ENCODE peak calls at places on chromosomes 6 and 20, in five cellular contexts. G is colonic mucosa; K is CD4-positive, alpha-beta T cell; L is aorta; Z is Peyer's patch. P is an unnamed sample.

GRCh38 chr6:28615955-28616747 is 90.5 kb downstream of the GPX5 start:
- DNase-seq in G (no peak), K (no peak), L (no peak), Z (no peak), P (no peak)

GRCh38 chr20:51749674-51750036 is 18.5 kb downstream of the ATP9A start:
- DNase-seq in G (no peak), K (no peak), L (no peak), Z (no peak), P (no peak)

GRCh38 chr6:150741633-150742200 is 123.8 kb upstream of the MTHFD1L start:
- DNase-seq in G (no peak), K (no peak), L (no peak), Z (no peak), P (no peak)

GRCh38 chr6:163338671-163339405 is 75.7 kb upstream of the QKI start:
- DNase-seq in G (no peak), K (no peak), L (no peak), Z (no peak), P (no peak)

GRCh38 chr6:127186889-127187288 is 68.4 kb downstream of the RSPO3 start:
- DNase-seq in G (peak; percentile 64), K (peak; percentile 14), L (peak; percentile 67), Z (peak; percentile 59), P (peak; percentile 22)

GRCh38 chr20:13610205-13610604 is 28.5 kb downstream of the TASP1 start:
- DNase-seq in G (no peak), K (no peak), L (no peak), Z (no peak), P (no peak)

GRCh38 chr6:131825946-131826345 is 18.1 kb downstream of the ENPP1 start:
- DNase-seq in G (no peak), K (no peak), L (no peak), Z (no peak), P (no peak)

GRCh38 chr6:93654548-93654947 is 235.2 kb upstream of the EPHA7 start:
- DNase-seq in G (no peak), K (no peak), L (no peak), Z (no peak), P (no peak)

GRCh38 chr6:137749595-137750215 is 117.4 kb upstream of the TNFAIP3 start:
- DNase-seq in G (no peak), K (no peak), L (no peak), Z (no peak), P (no peak)

GRCh38 chr6:146968041-146968760 is 236.0 kb upstream of the STXBP5 start:
- DNase-seq in G (no peak), K (no peak), L (no peak), Z (no peak), P (no peak)

GRCh38 chr6:91437295-91437694 is 850.4 kb upstream of the MAP3K7 start:
- DNase-seq in G (no peak), K (no peak), L (no peak), Z (no peak), P (no peak)

GRCh38 chr6:24492475-24492874 is 2.3 kb upstream of the ALDH5A1 start:
- DNase-seq in G (peak; percentile 32), K (no peak), L (no peak), Z (no peak), P (no peak)

GRCh38 chr20:39089797-39090196 is 127.7 kb downstream of the DHX35 start:
- DNase-seq in G (no peak), K (no peak), L (no peak), Z (no peak), P (no peak)

GRCh38 chr6:6891949-6892461 is 215.8 kb upstream of the RREB1 start:
- DNase-seq in G (no peak), K (no peak), L (no peak), Z (no peak), P (no peak)

GRCh38 chr6:153048631-153049030 is 46.1 kb upstream of the MTRF1L start:
- DNase-seq in G (no peak), K (no peak), L (no peak), Z (no peak), P (no peak)

GRCh38 chr6:11009353-11009752 is 34.8 kb downstream of the ELOVL2 start:
- DNase-seq in G (no peak), K (no peak), L (no peak), Z (no peak), P (no peak)

GRCh38 chr6:6751615-6752014 is 163.1 kb downstream of the LY86 start:
- DNase-seq in G (peak; percentile 81), K (no peak), L (no peak), Z (peak; percentile 78), P (no peak)

GRCh38 chr20:58084566-58084965 is 143.9 kb downstream of the ANKRD60 start:
- DNase-seq in G (peak; percentile 17), K (no peak), L (no peak), Z (no peak), P (no peak)

GRCh38 chr20:58518896-58519593 is 3.8 kb upstream of the APCDD1L start:
- DNase-seq in G (no peak), K (no peak), L (no peak), Z (no peak), P (no peak)

GRCh38 chr20:13029687-13030510 is 21.1 kb downstream of the SPTLC3 start:
- DNase-seq in G (peak; percentile 22), K (no peak), L (no peak), Z (no peak), P (no peak)

GRCh38 chr6:43009124-43009523 is 4.6 kb downstream of the MEA1 start:
- DNase-seq in G (no peak), K (peak; percentile 15), L (no peak), Z (no peak), P (peak; percentile 33)

GRCh38 chr20:44414346-44414714 is 58.8 kb downstream of the HNF4A start:
- DNase-seq in G (no peak), K (no peak), L (no peak), Z (peak; percentile 38), P (no peak)

GRCh38 chr20:40958598-40958997 is 70.0 kb upstream of the TOP1 start:
- DNase-seq in G (peak; percentile 11), K (no peak), L (no peak), Z (peak; percentile 1), P (no peak)

GRCh38 chr6:138541793-138542481 is 42.6 kb upstream of the NHSL1 start:
- DNase-seq in G (no peak), K (no peak), L (no peak), Z (no peak), P (no peak)

GRCh38 chr20:23278172-23278571 is 72.4 kb upstream of the NXT1 start:
- DNase-seq in G (no peak), K (no peak), L (no peak), Z (no peak), P (no peak)

GRCh38 chr6:121809211-121809610 is 373.8 kb downstream of the GJA1 start:
- DNase-seq in G (no peak), K (no peak), L (no peak), Z (no peak), P (no peak)

GRCh38 chr6:33451606-33452005 is 2.8 kb upstream of the ZBTB9 start:
- DNase-seq in G (no peak), K (no peak), L (no peak), Z (no peak), P (no peak)

GRCh38 chr6:130057495-130057894 is 39.1 kb downstream of the L3MBTL3 start:
- DNase-seq in G (no peak), K (no peak), L (no peak), Z (no peak), P (no peak)

GRCh38 chr6:24848461-24848860 is 49.7 kb upstream of the ARMH2 start:
- DNase-seq in G (no peak), K (no peak), L (no peak), Z (no peak), P (no peak)

GRCh38 chr6:21438237-21438985 is 155.1 kb upstream of the SOX4 start:
- DNase-seq in G (no peak), K (no peak), L (no peak), Z (no peak), P (no peak)

GRCh38 chr20:12947691-12948090 is 61.1 kb upstream of the SPTLC3 start:
- DNase-seq in G (no peak), K (no peak), L (no peak), Z (no peak), P (no peak)

GRCh38 chr6:157885211-157885788 is 62.3 kb downstream of the SNX9 start:
- DNase-seq in G (no peak), K (peak; percentile 50), L (no peak), Z (no peak), P (peak; percentile 73)

GRCh38 chr6:37980222-37980595 is 160.7 kb downstream of the ZFAND3 start:
- DNase-seq in G (no peak), K (no peak), L (no peak), Z (no peak), P (no peak)

GRCh38 chr6:15769471-15770088 is 106.8 kb upstream of the DTNBP1 start:
- DNase-seq in G (no peak), K (no peak), L (no peak), Z (no peak), P (no peak)

GRCh38 chr6:217048-217659 is 75.1 kb upstream of the DUSP22 start:
- DNase-seq in G (peak; percentile 33), K (no peak), L (no peak), Z (no peak), P (peak; percentile 13)

GRCh38 chr6:134551245-134551960 is 233.5 kb upstream of the SGK1 start:
- DNase-seq in G (no peak), K (no peak), L (no peak), Z (no peak), P (no peak)